ENCODE peak calls at places on chromosomes 4 and X, in five cellular contexts. T is progenitor cell of endocrine pancreas; Z is NCI-H1694; N is pons; M is stimulated activated CD4-positive, alpha-beta T cell treated with anti-CD3 and anti-CD28 coated beads, TNF-alpha, amount 100 ng/mL, for 4 hours. R is an unnamed sample.

GRCh38 chr4:90198086-90198847 is 71.1 kb downstream of the CCSER1 start:
- DNase-seq in T (no peak), Z (no peak), N (no peak), M (no peak), R (no peak)

GRCh38 chr4:158724647-158725046 is 1.5 kb upstream of the PPID start:
- DNase-seq in T (no peak), Z (no peak), N (no peak), M (no peak), R (no peak)

GRCh38 chrX:98452456-98452855 is 1568.7 kb downstream of the RPA4 start:
- DNase-seq in T (no peak), Z (no peak), N (no peak), M (no peak), R (no peak)

GRCh38 chrX:45353462-45353861 is 152.8 kb upstream of the DIPK2B start:
- DNase-seq in T (no peak), Z (no peak), N (no peak), M (no peak), R (no peak)

GRCh38 chr4:108018038-108018883 is 28.6 kb downstream of the HADH start:
- DNase-seq in T (peak), Z (peak), N (peak), M (peak), R (peak)

GRCh38 chr4:17024430-17024829 is 126.0 kb upstream of the LDB2 start:
- DNase-seq in T (no peak), Z (no peak), N (no peak), M (no peak), R (no peak)

GRCh38 chrX:18983711-18984380 is at the start of gene PHKA2:
- DNase-seq in T (peak), Z (no peak), N (peak), M (peak), R (peak)

GRCh38 chr4:40254961-40255721 is 58.3 kb downstream of the RHOH start:
- DNase-seq in T (no peak), Z (no peak), N (peak), M (no peak), R (no peak)

GRCh38 chrX:40420899-40421729 is 159.7 kb upstream of the ATP6AP2 start:
- DNase-seq in T (no peak), Z (no peak), N (peak), M (no peak), R (peak)

GRCh38 chr4:147714575-147715401 is 17.1 kb upstream of the ARHGAP10 start:
- DNase-seq in T (no peak), Z (no peak), N (no peak), M (no peak), R (no peak)

GRCh38 chr4:182339246-182339645 is 96.0 kb downstream of the TENM3 start:
- DNase-seq in T (no peak), Z (no peak), N (no peak), M (no peak), R (no peak)

GRCh38 chrX:87571965-87572364 is 54.4 kb downstream of the KLHL4 start:
- DNase-seq in T (no peak), Z (no peak), N (no peak), M (no peak), R (no peak)

GRCh38 chr4:144787365-144788263 is 141.7 kb downstream of the HHIP start:
- DNase-seq in T (no peak), Z (peak), N (peak), M (no peak), R (peak)

GRCh38 chr4:153212755-153213154 is 8.5 kb downstream of the TRIM2 start:
- DNase-seq in T (no peak), Z (no peak), N (peak), M (no peak), R (no peak)

GRCh38 chrX:109268340-109268739 is 213.5 kb downstream of the GUCY2F start:
- DNase-seq in T (no peak), Z (no peak), N (no peak), M (no peak), R (no peak)

GRCh38 chr4:156783963-156784362 is 187.6 kb downstream of the PDGFC start:
- DNase-seq in T (no peak), Z (no peak), N (no peak), M (no peak), R (no peak)

GRCh38 chr4:153222790-153223417 is 18.7 kb downstream of the TRIM2 start:
- DNase-seq in T (peak), Z (no peak), N (no peak), M (no peak), R (peak)

GRCh38 chr4:54050214-54050904 is 14.0 kb downstream of the CHIC2 start:
- DNase-seq in T (no peak), Z (no peak), N (no peak), M (no peak), R (no peak)

GRCh38 chr4:150722908-150723362 is 141.0 kb downstream of the MAB21L2 start:
- DNase-seq in T (no peak), Z (no peak), N (peak), M (no peak), R (no peak)

GRCh38 chr4:155582971-155583437 is 83.6 kb upstream of the GUCY1A1 start:
- DNase-seq in T (no peak), Z (no peak), N (no peak), M (no peak), R (no peak)

GRCh38 chr4:151753056-151753455 is 7.8 kb downstream of the GATB start:
- DNase-seq in T (no peak), Z (no peak), N (no peak), M (no peak), R (no peak)

GRCh38 chr4:77073106-77073858 is 2.5 kb downstream of the CCNI start:
- DNase-seq in T (no peak), Z (no peak), N (peak), M (no peak), R (peak)

GRCh38 chrX:105347373-105347772 is 126.9 kb upstream of the TEX13A start:
- DNase-seq in T (no peak), Z (no peak), N (no peak), M (no peak), R (no peak)

GRCh38 chrX:116204947-116205346 is 34.4 kb downstream of the AGTR2 start:
- DNase-seq in T (no peak), Z (peak), N (peak), M (no peak), R (peak)

GRCh38 chr4:77433102-77433733 is 172.4 kb upstream of the CXCL13 start:
- DNase-seq in T (no peak), Z (no peak), N (peak), M (no peak), R (peak)

GRCh38 chr4:67103001-67103737 is 442.1 kb downstream of the CENPC start:
- DNase-seq in T (no peak), Z (peak), N (peak), M (no peak), R (no peak)

GRCh38 chrX:148270499-148270898 is 229.9 kb upstream of the AFF2 start:
- DNase-seq in T (no peak), Z (no peak), N (no peak), M (no peak), R (no peak)

GRCh38 chr4:179867300-179867878 is 2375.8 kb upstream of the TENM3 start:
- DNase-seq in T (peak), Z (peak), N (peak), M (no peak), R (peak)

GRCh38 chrX:47232197-47232802 is 509 bp upstream of the USP11 start:
- DNase-seq in T (no peak), Z (no peak), N (no peak), M (no peak), R (no peak)

GRCh38 chr4:54941994-54942552 is 183.3 kb downstream of the KDR start:
- DNase-seq in T (no peak), Z (no peak), N (peak), M (no peak), R (no peak)

GRCh38 chr4:81142744-81143143 is 72.3 kb downstream of the PRKG2 start:
- DNase-seq in T (no peak), Z (no peak), N (no peak), M (no peak), R (no peak)

GRCh38 chr4:57342406-57342805 is 232.2 kb upstream of the IGFBP7 start:
- DNase-seq in T (no peak), Z (no peak), N (no peak), M (no peak), R (no peak)

GRCh38 chr4:63529581-63529980 is 879.7 kb downstream of the TECRL start:
- DNase-seq in T (no peak), Z (no peak), N (no peak), M (no peak), R (no peak)

GRCh38 chr4:38548256-38548655 is 115.7 kb upstream of the KLF3 start:
- DNase-seq in T (no peak), Z (no peak), N (no peak), M (no peak), R (no peak)

GRCh38 chrX:87525771-87526229 is 8.2 kb downstream of the KLHL4 start:
- DNase-seq in T (no peak), Z (no peak), N (no peak), M (no peak), R (no peak)

GRCh38 chrX:37509349-37509748 is 62.1 kb upstream of the LANCL3 start:
- DNase-seq in T (no peak), Z (peak), N (peak), M (no peak), R (peak)

GRCh38 chrX:84873176-84873575 is 130.5 kb upstream of the APOOL start:
- DNase-seq in T (no peak), Z (no peak), N (no peak), M (no peak), R (no peak)

GRCh38 chrX:47595701-47596655 is 13.7 kb downstream of the TIMP1 start:
- DNase-seq in T (no peak), Z (no peak), N (no peak), M (no peak), R (no peak)

GRCh38 chr4:149987330-149987751 is 90.9 kb upstream of the DCLK2 start:
- DNase-seq in T (no peak), Z (no peak), N (no peak), M (no peak), R (no peak)

GRCh38 chr4:11106190-11106589 is 322.5 kb downstream of the HS3ST1 start:
- DNase-seq in T (no peak), Z (no peak), N (no peak), M (no peak), R (no peak)